ENCODE peak calls at places on chromosomes 3 and 15, in four cellular contexts. A is GM12878, N is K562, E is SK-N-SH. R is an unnamed sample.

GRCh38 chr15:64842986-64843561 is 1.4 kb downstream of the PLEKHO2 start:
- DNase-seq in A (no peak), N (no peak), E (peak), R (peak)

GRCh38 chr3:7684193-7684592 is 817.4 kb upstream of the LMCD1 start:
- DNase-seq in A (no peak), N (no peak), E (no peak), R (no peak)

GRCh38 chr15:95247068-95247984 is 1016.0 kb downstream of the MCTP2 start:
- DNase-seq in A (no peak), N (peak), E (no peak), R (no peak)

GRCh38 chr3:171984883-171985282 is 54.5 kb upstream of the FNDC3B start:
- DNase-seq in A (no peak), N (no peak), E (no peak), R (peak)

GRCh38 chr3:72353236-72354105 is 494.8 kb downstream of the SHQ1 start:
- DNase-seq in A (no peak), N (no peak), E (no peak), R (no peak)

GRCh38 chr3:107524214-107525100 is 1.7 kb downstream of the BBX start:
- DNase-seq in A (no peak), N (peak), E (peak), R (no peak)

GRCh38 chr3:179421500-179421899 is 29.8 kb downstream of the GNB4 start:
- DNase-seq in A (no peak), N (no peak), E (peak), R (no peak)

GRCh38 chr3:110814170-110815007 is 257.2 kb upstream of the NECTIN3 start:
- DNase-seq in A (peak), N (no peak), E (no peak), R (peak)

GRCh38 chr3:134614955-134615354 is 35.9 kb downstream of the KY start:
- DNase-seq in A (no peak), N (no peak), E (no peak), R (no peak)

GRCh38 chr3:38348903-38349302 is 2.3 kb downstream of the XYLB start:
- DNase-seq in A (no peak), N (no peak), E (no peak), R (peak)

GRCh38 chr3:170724599-170724998 is 138.7 kb upstream of the SLC7A14 start:
- DNase-seq in A (no peak), N (no peak), E (no peak), R (no peak)

GRCh38 chr15:69403611-69404010 is 10.5 kb upstream of the KIF23 start:
- DNase-seq in A (no peak), N (no peak), E (no peak), R (no peak)

GRCh38 chr15:101498076-101498730 is 8.7 kb upstream of the PCSK6 start:
- DNase-seq in A (no peak), N (peak), E (no peak), R (no peak)

GRCh38 chr15:39787479-39787878 is 4.8 kb upstream of the FSIP1 start:
- DNase-seq in A (no peak), N (no peak), E (no peak), R (no peak)

GRCh38 chr3:171257251-171258179 is 202.7 kb downstream of the TNIK start:
- DNase-seq in A (peak), N (no peak), E (no peak), R (no peak)

GRCh38 chr3:16477054-16477453 is 36.4 kb downstream of the RFTN1 start:
- DNase-seq in A (no peak), N (no peak), E (no peak), R (no peak)

GRCh38 chr3:196408565-196409300 is 23.5 kb downstream of the UBXN7 start:
- DNase-seq in A (no peak), N (peak), E (no peak), R (no peak)

GRCh38 chr3:114452176-114452744 is 158.4 kb downstream of the TIGIT start:
- DNase-seq in A (no peak), N (no peak), E (no peak), R (no peak)
- TF ChIP-seq GABPA in A (no peak), N (no peak), E (no peak), R (no peak)

GRCh38 chr15:75058127-75058905 is 34.9 kb downstream of the PPCDC start:
- DNase-seq in A (no peak), N (no peak), E (no peak), R (no peak)
- TF ChIP-seq REST in A (no peak), N (no peak), E (no peak), R (peak)

GRCh38 chr3:84965141-84965540 is 6.4 kb downstream of the CADM2 start:
- DNase-seq in A (no peak), N (no peak), E (peak), R (no peak)
- H3K4me3 ChIP-seq in A (no peak), N (no peak), E (no peak), R (no peak)

GRCh38 chr3:146134348-146135117 is 26.5 kb downstream of the PLOD2 start:
- DNase-seq in A (no peak), N (no peak), E (no peak), R (no peak)

GRCh38 chr3:146136647-146137046 is 24.3 kb downstream of the PLOD2 start:
- DNase-seq in A (no peak), N (no peak), E (no peak), R (no peak)

GRCh38 chr3:146138904-146139303 is 22.1 kb downstream of the PLOD2 start:
- DNase-seq in A (no peak), N (no peak), E (no peak), R (no peak)

GRCh38 chr3:146142757-146143156 is 18.2 kb downstream of the PLOD2 start:
- DNase-seq in A (no peak), N (no peak), E (no peak), R (no peak)

DNA sequence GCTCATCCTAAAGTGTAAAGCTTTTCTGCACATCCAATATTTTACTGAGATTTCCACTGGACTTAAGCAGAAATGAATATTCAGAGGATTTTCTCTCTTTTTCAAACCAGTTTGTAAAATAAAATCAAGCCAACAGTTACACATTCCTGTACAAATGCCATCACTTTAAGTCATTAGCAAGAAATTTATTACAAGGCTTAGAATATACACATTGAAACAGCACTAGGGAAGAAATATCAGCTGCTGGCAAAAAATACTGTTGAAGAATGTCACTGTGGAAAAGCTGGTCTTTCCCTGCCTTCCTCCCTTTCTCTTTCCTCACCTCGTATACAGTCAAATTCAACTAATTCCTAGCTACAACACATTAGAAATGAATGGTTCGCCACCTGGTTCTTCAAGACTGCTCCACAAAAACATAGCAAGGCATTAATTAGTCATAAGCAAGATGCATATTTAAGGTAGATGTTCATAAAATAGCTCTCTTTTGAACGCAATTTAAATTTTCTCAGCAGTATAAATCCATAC is 21.3 kb downstream of the PLOD2 start:
- DNase-seq in A (no peak), N (no peak), E (no peak), R (no peak)
- TF ChIP-seq GABPA in A (no peak), N (no peak), E (no peak), R (no peak)

GRCh38 chr15:91865903-91866302 is 12.4 kb downstream of the SLCO3A1 start:
- DNase-seq in A (no peak), N (no peak), E (no peak), R (no peak)
- TF ChIP-seq REST in A (no peak), N (no peak), E (no peak), R (no peak)

DNA sequence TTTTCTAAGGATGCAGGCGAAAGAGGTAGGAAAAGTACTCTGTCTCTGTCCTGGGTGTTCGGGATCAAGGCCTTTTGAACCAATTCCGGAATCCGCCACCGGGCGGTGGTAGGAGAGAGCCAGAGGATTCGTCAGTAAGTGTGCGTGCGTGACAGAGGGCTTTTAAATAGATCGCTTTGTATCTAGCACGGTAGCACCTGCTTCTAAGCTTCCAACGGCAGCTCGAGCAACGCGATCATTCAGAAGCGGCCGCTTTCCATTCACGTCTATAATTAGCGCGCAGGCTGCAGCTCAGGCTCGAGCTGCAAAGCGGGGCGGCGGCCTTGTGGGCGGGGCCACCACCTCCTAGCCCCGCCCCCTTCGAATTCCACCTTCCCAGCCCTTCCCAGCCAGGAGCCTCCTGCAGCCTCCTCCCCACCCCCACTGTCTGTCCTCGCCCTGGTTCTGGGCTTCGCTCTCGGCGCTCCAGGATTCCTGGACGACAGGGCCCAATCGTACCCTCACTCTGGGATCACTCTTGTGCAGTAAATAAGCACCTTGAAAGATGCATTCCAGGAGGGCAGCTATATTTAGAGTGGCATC is 224.3 kb upstream of the TPRG1 start:
- DNase-seq in A (no peak), N (peak), E (peak), R (no peak)
- H3K4me3 ChIP-seq in A (no peak), N (peak), E (peak), R (no peak)

GRCh38 chr3:117170112-117170511 is 460.5 kb downstream of the TUSC7 start:
- DNase-seq in A (no peak), N (no peak), E (no peak), R (no peak)
- TF ChIP-seq GABPA in A (no peak), N (no peak), E (no peak), R (no peak)

R was measured in HL-60.